ENCODE peak calls at places on chromosomes 4 and X, in four cellular contexts. F is ascending aorta, Q is endodermal cell, K is IMR-90. I is an unnamed sample. For H3K36me3, the result is how much of the 10 kb centered on the place peaks cover.

GRCh38 chrX:119343856-119344255 is 55.3 kb upstream of the SLC25A43 start:
- DNase-seq in F (no peak), Q (no peak), K (no peak), I (no peak)

GRCh38 chrX:119698835-119699234 is 5.9 kb upstream of the SEPTIN6 start:
- DNase-seq in F (no peak), Q (peak), K (peak), I (peak)

GRCh38 chrX:1589356-1590130 is 1.9 kb upstream of the AKAP17A start:
- DNase-seq in F (no peak), Q (peak), K (no peak), I (no peak)

GRCh38 chrX:130857207-130857606 is 45.8 kb downstream of the ENOX2 start:
- DNase-seq in F (no peak), Q (no peak), K (no peak), I (no peak)

GRCh38 chr4:80017125-80017854 is 55.7 kb downstream of the ANTXR2 start:
- DNase-seq in F (no peak), Q (no peak), K (peak), I (no peak)

GRCh38 chr4:168028970-168029610 is 63.2 kb upstream of the ANXA10 start:
- DNase-seq in F (no peak), Q (no peak), K (peak), I (no peak)

GRCh38 chr4:22268350-22269025 is 247.4 kb downstream of the ADGRA3 start:
- DNase-seq in F (no peak), Q (peak), K (no peak), I (no peak)

GRCh38 chrX:129523076-129524055 is at the start of gene SMARCA1:
- DNase-seq in F (no peak), Q (peak), K (peak), I (no peak)

GRCh38 chr4:166657261-166657660 is 577.0 kb downstream of the SPOCK3 start:
- DNase-seq in F (no peak), Q (no peak), K (no peak), I (no peak)

GRCh38 chr4:105551968-105552746 is at the start of gene ARHGEF38:
- DNase-seq in F (no peak), Q (peak), K (peak), I (no peak)

GRCh38 chrX:129678881-129679195 is 24.1 kb upstream of the APLN start:
- DNase-seq in F (no peak), Q (no peak), K (no peak), I (no peak)

GRCh38 chrX:130799393-130799792 is 103.6 kb downstream of the ENOX2 start:
- DNase-seq in F (no peak), Q (no peak), K (peak), I (no peak)

GRCh38 chr4:18020145-18020670 is 1.3 kb downstream of the LCORL start:
- DNase-seq in F (no peak), Q (peak), K (peak), I (no peak)

GRCh38 chr4:7979652-7979968 is 39.9 kb upstream of the AFAP1 start:
- DNase-seq in F (no peak), Q (no peak), K (no peak), I (no peak)
- H3K4me3 ChIP-seq in F (no peak), Q (no peak), K (no peak), I (no peak)

GRCh38 chrX:123899701-123900100 is 39.8 kb downstream of the XIAP start:
- DNase-seq in F (no peak), Q (no peak), K (peak), I (no peak)

GRCh38 chrX:123906557-123907316 is 46.9 kb downstream of the XIAP start:
- DNase-seq in F (no peak), Q (no peak), K (no peak), I (no peak)

GRCh38 chrX:123909498-123909897 is 49.6 kb downstream of the XIAP start:
- DNase-seq in F (no peak), Q (no peak), K (peak), I (no peak)

DNA sequence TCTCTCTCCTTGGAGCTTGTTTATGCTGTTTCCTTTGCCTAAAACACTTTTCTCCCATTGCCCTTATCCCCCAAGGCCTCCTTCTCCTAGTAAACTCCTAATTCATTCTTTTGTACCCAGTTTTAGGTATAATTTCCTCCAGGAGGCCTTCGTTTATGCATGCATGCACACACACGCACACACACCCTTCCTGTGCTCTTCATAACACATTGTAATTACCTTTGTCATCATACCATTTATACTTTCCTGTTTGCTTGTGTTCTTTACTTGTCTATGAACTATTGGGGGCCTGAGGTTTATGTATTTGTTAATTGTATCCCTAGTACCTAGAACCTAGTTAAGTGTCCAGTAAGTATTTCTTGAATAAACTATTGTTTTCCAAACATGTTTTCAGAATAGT is 45.5 kb downstream of the XIAP start:
- DNase-seq in F (no peak), Q (no peak), K (no peak), I (no peak)
- H3K36me3 ChIP-seq in F (under half), Q (under half), K (under half), I (under half)

GRCh38 chrX:15869695-15870094 is 15.1 kb upstream of the AP1S2 start:
- DNase-seq in F (no peak), Q (no peak), K (no peak), I (no peak)

GRCh38 chrX:15864629-15865028 is 10.0 kb upstream of the AP1S2 start:
- DNase-seq in F (no peak), Q (no peak), K (peak), I (no peak)

GRCh38 chrX:15866141-15866540 is 11.5 kb upstream of the AP1S2 start:
- DNase-seq in F (no peak), Q (no peak), K (no peak), I (no peak)

DNA sequence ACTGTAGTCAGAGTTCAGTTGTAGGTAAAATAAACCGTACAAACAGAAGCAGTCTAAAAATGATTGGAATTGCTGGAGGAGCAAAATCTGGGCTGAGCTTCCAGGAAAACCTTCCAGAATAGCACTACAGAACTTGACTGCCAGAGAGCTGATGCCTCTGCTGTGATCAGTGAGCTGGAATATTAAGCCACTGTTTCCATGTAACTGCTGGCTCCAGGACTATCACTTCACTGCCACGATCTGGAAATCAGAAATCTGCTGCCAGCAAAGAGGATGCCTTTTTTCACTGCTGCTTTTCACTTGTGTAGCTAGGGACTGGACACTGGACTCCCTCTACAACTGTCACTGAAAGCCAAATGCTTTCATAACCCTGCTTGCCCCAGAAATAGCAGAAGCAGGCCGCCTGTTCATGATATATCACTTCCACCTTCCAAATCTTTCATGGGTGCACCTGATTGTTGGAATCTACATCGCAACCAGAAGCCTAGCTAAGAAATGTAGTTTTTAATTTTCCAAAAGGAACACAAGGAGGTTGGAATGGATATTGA is 9.4 kb upstream of the AP1S2 start:
- DNase-seq in F (no peak), Q (no peak), K (no peak), I (no peak)
- H3K27ac ChIP-seq in F (no peak), Q (no peak), K (no peak), I (no peak)

DNA sequence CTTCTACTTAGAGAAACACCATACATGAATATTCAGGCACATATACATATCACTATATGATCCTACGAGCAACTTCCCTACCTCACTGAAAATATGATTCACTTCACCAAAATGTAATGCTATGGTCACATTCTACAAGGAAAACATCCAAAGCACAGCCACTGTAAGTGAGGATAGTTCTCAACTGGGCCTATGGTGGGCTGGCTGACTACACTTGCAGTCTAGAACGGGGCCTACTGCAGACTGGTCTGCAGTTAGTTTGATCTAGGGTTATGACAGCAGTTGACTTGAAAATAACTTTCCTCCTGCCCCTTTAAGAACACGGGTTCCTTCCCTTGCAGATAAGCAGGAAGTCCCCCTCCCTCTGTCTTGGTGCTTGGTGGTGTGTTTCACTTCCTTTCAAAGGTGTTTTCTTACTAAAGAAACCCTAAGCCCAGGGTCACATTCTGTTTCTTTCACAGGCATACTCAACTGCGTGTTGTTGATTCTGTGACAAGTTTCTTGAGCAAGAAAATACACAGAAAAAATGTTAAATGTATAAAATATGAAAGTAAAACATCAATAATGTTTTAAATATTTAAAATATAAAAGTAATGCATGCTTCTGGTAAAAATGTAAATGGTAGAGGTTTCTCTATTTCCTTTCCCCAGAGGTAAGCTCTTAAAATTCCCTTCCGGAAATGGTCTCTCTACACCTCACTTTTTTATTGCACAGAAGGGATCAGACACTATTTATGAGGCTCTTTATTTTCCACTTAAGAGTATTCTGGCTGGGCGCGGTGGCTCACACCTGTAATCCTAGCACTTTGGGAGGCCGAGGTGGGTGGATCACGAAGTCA is 18.0 kb upstream of the TMSB4X start:
- DNase-seq in F (peak), Q (no peak), K (peak), I (no peak)
- H3K4me3 ChIP-seq in F (no peak), Q (no peak), K (no peak), I (no peak)

I was measured in Panc1.